ENCODE peak calls at places on chromosomes 2 and 18, in eight cellular contexts. One of them, this sample, is unnamed.

GRCh38 chr2:144508162-144508765 is 11.7 kb downstream of the ZEB2 start:
- DNase-seq in PC-9: no peak
- DNase-seq in IMR-90: no peak
- DNase-seq in GM23338: no peak
- DNase-seq in SK-N-SH: no peak
- DNase-seq in MM.1S: no peak
- DNase-seq in HCT116: no peak
- DNase-seq in trophoblast cell: no peak
- DNase-seq in this sample: no peak

GRCh38 chr2:150122871-150123588 is 364.4 kb downstream of the RND3 start:
- DNase-seq in PC-9: no peak
- DNase-seq in IMR-90: no peak
- DNase-seq in GM23338: no peak
- DNase-seq in SK-N-SH: no peak
- DNase-seq in MM.1S: no peak
- DNase-seq in HCT116: no peak
- DNase-seq in trophoblast cell: no peak
- DNase-seq in this sample: no peak

GRCh38 chr2:113755690-113756063 is 765 bp downstream of the SLC35F5 start:
- DNase-seq in PC-9: no peak
- DNase-seq in IMR-90: peak
- DNase-seq in GM23338: peak
- DNase-seq in SK-N-SH: peak
- DNase-seq in MM.1S: peak
- DNase-seq in HCT116: no peak
- DNase-seq in trophoblast cell: no peak
- DNase-seq in this sample: no peak

GRCh38 chr2:239476757-239477565 is 76.1 kb upstream of the HDAC4 start:
- DNase-seq in PC-9: no peak
- DNase-seq in IMR-90: no peak
- DNase-seq in GM23338: no peak
- DNase-seq in SK-N-SH: no peak
- DNase-seq in MM.1S: no peak
- DNase-seq in HCT116: no peak
- DNase-seq in trophoblast cell: no peak
- DNase-seq in this sample: no peak

GRCh38 chr18:43420950-43421349 is 143.7 kb upstream of the SYT4 start:
- DNase-seq in PC-9: no peak
- DNase-seq in IMR-90: no peak
- DNase-seq in GM23338: peak
- DNase-seq in SK-N-SH: no peak
- DNase-seq in MM.1S: no peak
- DNase-seq in HCT116: no peak
- DNase-seq in trophoblast cell: no peak
- DNase-seq in this sample: no peak

GRCh38 chr2:7829241-7829640 is 852.6 kb upstream of the ID2 start:
- DNase-seq in PC-9: no peak
- DNase-seq in IMR-90: peak
- DNase-seq in GM23338: no peak
- DNase-seq in SK-N-SH: no peak
- DNase-seq in MM.1S: no peak
- DNase-seq in HCT116: no peak
- DNase-seq in trophoblast cell: no peak
- DNase-seq in this sample: no peak

GRCh38 chr2:198173242-198173641 is 368.8 kb downstream of the PLCL1 start:
- DNase-seq in PC-9: no peak
- DNase-seq in IMR-90: no peak
- DNase-seq in GM23338: peak
- DNase-seq in SK-N-SH: no peak
- DNase-seq in MM.1S: no peak
- DNase-seq in HCT116: no peak
- DNase-seq in trophoblast cell: no peak
- DNase-seq in this sample: no peak

GRCh38 chr2:55431982-55432627 is 12.4 kb upstream of the CCDC88A start:
- DNase-seq in PC-9: no peak
- DNase-seq in IMR-90: peak
- DNase-seq in GM23338: peak
- DNase-seq in SK-N-SH: peak
- DNase-seq in MM.1S: peak
- DNase-seq in HCT116: peak
- DNase-seq in trophoblast cell: no peak
- DNase-seq in this sample: no peak

GRCh38 chr2:232988444-232988843 is 24.6 kb downstream of the NGEF start:
- DNase-seq in PC-9: peak
- DNase-seq in IMR-90: peak
- DNase-seq in GM23338: no peak
- DNase-seq in SK-N-SH: no peak
- DNase-seq in MM.1S: no peak
- DNase-seq in HCT116: peak
- DNase-seq in trophoblast cell: peak
- DNase-seq in this sample: no peak

GRCh38 chr18:11741505-11742145 is 52.6 kb downstream of the GNAL start:
- DNase-seq in PC-9: no peak
- DNase-seq in IMR-90: no peak
- DNase-seq in GM23338: peak
- DNase-seq in SK-N-SH: peak
- DNase-seq in MM.1S: peak
- DNase-seq in HCT116: peak
- DNase-seq in trophoblast cell: no peak
- DNase-seq in this sample: no peak

GRCh38 chr2:86704482-86704971 is 15.6 kb upstream of the RMND5A start:
- DNase-seq in PC-9: peak
- DNase-seq in IMR-90: peak
- DNase-seq in GM23338: no peak
- DNase-seq in SK-N-SH: no peak
- DNase-seq in MM.1S: no peak
- DNase-seq in HCT116: peak
- DNase-seq in trophoblast cell: no peak
- DNase-seq in this sample: no peak

GRCh38 chr2:65576861-65577601 is 144.6 kb upstream of the SPRED2 start:
- DNase-seq in PC-9: peak
- DNase-seq in IMR-90: peak
- DNase-seq in GM23338: peak
- DNase-seq in SK-N-SH: no peak
- DNase-seq in MM.1S: no peak
- DNase-seq in HCT116: peak
- DNase-seq in trophoblast cell: peak
- DNase-seq in this sample: no peak

GRCh38 chr2:6647028-6647427 is 218.7 kb downstream of the CMPK2 start:
- DNase-seq in PC-9: no peak
- DNase-seq in IMR-90: no peak
- DNase-seq in GM23338: no peak
- DNase-seq in SK-N-SH: no peak
- DNase-seq in MM.1S: no peak
- DNase-seq in HCT116: no peak
- DNase-seq in trophoblast cell: no peak
- DNase-seq in this sample: no peak

GRCh38 chr2:108266218-108266617 is 22.5 kb upstream of the SULT1C2 start:
- DNase-seq in PC-9: no peak
- DNase-seq in IMR-90: no peak
- DNase-seq in GM23338: no peak
- DNase-seq in SK-N-SH: no peak
- DNase-seq in MM.1S: no peak
- DNase-seq in HCT116: no peak
- DNase-seq in trophoblast cell: no peak
- DNase-seq in this sample: no peak

GRCh38 chr2:235595420-235596010 is 101.7 kb downstream of the AGAP1 start:
- DNase-seq in PC-9: peak
- DNase-seq in IMR-90: peak
- DNase-seq in GM23338: peak
- DNase-seq in SK-N-SH: peak
- DNase-seq in MM.1S: peak
- DNase-seq in HCT116: peak
- DNase-seq in trophoblast cell: peak
- DNase-seq in this sample: peak

GRCh38 chr2:70554338-70554892 is 789 bp upstream of the TGFA start:
- DNase-seq in PC-9: no peak
- DNase-seq in IMR-90: no peak
- DNase-seq in GM23338: peak
- DNase-seq in SK-N-SH: no peak
- DNase-seq in MM.1S: no peak
- DNase-seq in HCT116: no peak
- DNase-seq in trophoblast cell: no peak
- DNase-seq in this sample: no peak

GRCh38 chr2:70560040-70560439 is 6.4 kb upstream of the TGFA start:
- DNase-seq in PC-9: no peak
- DNase-seq in IMR-90: no peak
- DNase-seq in GM23338: no peak
- DNase-seq in SK-N-SH: no peak
- DNase-seq in MM.1S: no peak
- DNase-seq in HCT116: no peak
- DNase-seq in trophoblast cell: no peak
- DNase-seq in this sample: no peak

GRCh38 chr2:70556608-70557007 is 3.0 kb upstream of the TGFA start:
- DNase-seq in PC-9: no peak
- DNase-seq in IMR-90: no peak
- DNase-seq in GM23338: no peak
- DNase-seq in SK-N-SH: no peak
- DNase-seq in MM.1S: no peak
- DNase-seq in HCT116: no peak
- DNase-seq in trophoblast cell: no peak
- DNase-seq in this sample: no peak

GRCh38 chr2:70558195-70558808 is 4.7 kb upstream of the TGFA start:
- DNase-seq in PC-9: no peak
- DNase-seq in IMR-90: no peak
- DNase-seq in GM23338: no peak
- DNase-seq in SK-N-SH: no peak
- DNase-seq in MM.1S: no peak
- DNase-seq in HCT116: no peak
- DNase-seq in trophoblast cell: no peak
- DNase-seq in this sample: no peak

GRCh38 chr2:70557171-70557838 is 3.7 kb upstream of the TGFA start:
- DNase-seq in PC-9: no peak
- DNase-seq in IMR-90: no peak
- DNase-seq in GM23338: no peak
- DNase-seq in SK-N-SH: no peak
- DNase-seq in MM.1S: no peak
- DNase-seq in HCT116: no peak
- DNase-seq in trophoblast cell: no peak
- DNase-seq in this sample: no peak
- H2AFZ ChIP-seq in PC-9: no peak
- H2AFZ ChIP-seq in IMR-90: no peak
- H2AFZ ChIP-seq in GM23338: peak
- H2AFZ ChIP-seq in SK-N-SH: no peak
- H2AFZ ChIP-seq in MM.1S: no peak
- H2AFZ ChIP-seq in HCT116: no peak
- H2AFZ ChIP-seq in trophoblast cell: no peak
- H2AFZ ChIP-seq in this sample: no peak

GRCh38 chr18:13451661-13452447 is 233.3 kb downstream of the LDLRAD4 start:
- DNase-seq in PC-9: no peak
- DNase-seq in IMR-90: no peak
- DNase-seq in GM23338: peak
- DNase-seq in SK-N-SH: no peak
- DNase-seq in MM.1S: no peak
- DNase-seq in HCT116: no peak
- DNase-seq in trophoblast cell: no peak
- DNase-seq in this sample: peak
- H2AFZ ChIP-seq in PC-9: no peak
- H2AFZ ChIP-seq in IMR-90: no peak
- H2AFZ ChIP-seq in GM23338: no peak
- H2AFZ ChIP-seq in SK-N-SH: no peak
- H2AFZ ChIP-seq in MM.1S: no peak
- H2AFZ ChIP-seq in HCT116: no peak
- H2AFZ ChIP-seq in trophoblast cell: no peak
- H2AFZ ChIP-seq in this sample: no peak

GRCh38 chr2:222320441-222321395 is 21.9 kb upstream of the PAX3 start:
- DNase-seq in PC-9: no peak
- DNase-seq in IMR-90: no peak
- DNase-seq in GM23338: peak
- DNase-seq in SK-N-SH: peak
- DNase-seq in MM.1S: no peak
- DNase-seq in HCT116: no peak
- DNase-seq in trophoblast cell: no peak
- DNase-seq in this sample: no peak
- H2AFZ ChIP-seq in PC-9: no peak
- H2AFZ ChIP-seq in IMR-90: peak
- H2AFZ ChIP-seq in GM23338: peak
- H2AFZ ChIP-seq in SK-N-SH: no peak
- H2AFZ ChIP-seq in MM.1S: peak
- H2AFZ ChIP-seq in HCT116: no peak
- H2AFZ ChIP-seq in trophoblast cell: no peak
- H2AFZ ChIP-seq in this sample: no peak

GRCh38 chr2:170380267-170380666 is 202.3 kb downstream of the MYO3B start:
- DNase-seq in PC-9: no peak
- DNase-seq in IMR-90: no peak
- DNase-seq in GM23338: no peak
- DNase-seq in SK-N-SH: no peak
- DNase-seq in MM.1S: no peak
- DNase-seq in HCT116: no peak
- DNase-seq in trophoblast cell: no peak
- DNase-seq in this sample: no peak

GRCh38 chr2:170369894-170370293 is 191.9 kb downstream of the MYO3B start:
- DNase-seq in PC-9: no peak
- DNase-seq in IMR-90: peak
- DNase-seq in GM23338: peak
- DNase-seq in SK-N-SH: peak
- DNase-seq in MM.1S: peak
- DNase-seq in HCT116: peak
- DNase-seq in trophoblast cell: no peak
- DNase-seq in this sample: no peak

GRCh38 chr2:170377469-170378207 is 199.7 kb downstream of the MYO3B start:
- DNase-seq in PC-9: no peak
- DNase-seq in IMR-90: no peak
- DNase-seq in GM23338: no peak
- DNase-seq in SK-N-SH: no peak
- DNase-seq in MM.1S: no peak
- DNase-seq in HCT116: no peak
- DNase-seq in trophoblast cell: no peak
- DNase-seq in this sample: no peak

GRCh38 chr2:170371231-170371630 is 193.3 kb downstream of the MYO3B start:
- DNase-seq in PC-9: no peak
- DNase-seq in IMR-90: no peak
- DNase-seq in GM23338: no peak
- DNase-seq in SK-N-SH: no peak
- DNase-seq in MM.1S: no peak
- DNase-seq in HCT116: no peak
- DNase-seq in trophoblast cell: no peak
- DNase-seq in this sample: peak

DNA sequence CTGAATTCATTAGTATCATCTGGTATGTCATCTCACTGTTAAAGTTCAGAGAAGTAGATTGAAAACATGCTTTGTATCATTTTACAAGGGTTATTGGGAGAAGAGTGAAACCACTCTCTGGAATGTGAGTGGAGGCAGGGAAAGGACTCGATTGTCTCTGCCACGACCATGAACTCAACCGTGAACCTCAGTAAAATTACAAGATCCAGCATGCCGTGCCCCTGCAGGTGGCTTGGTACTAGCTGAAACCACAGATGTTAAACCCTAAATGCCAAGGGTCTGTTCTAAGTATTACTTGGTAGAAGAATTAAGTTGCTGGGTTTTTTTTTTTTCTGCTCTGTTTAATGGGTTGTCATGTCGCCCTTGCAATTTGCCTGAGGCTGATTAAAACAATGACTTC is 197.2 kb downstream of the MYO3B start:
- DNase-seq in PC-9: peak
- DNase-seq in IMR-90: no peak
- DNase-seq in GM23338: no peak
- DNase-seq in SK-N-SH: no peak
- DNase-seq in MM.1S: no peak
- DNase-seq in HCT116: no peak
- DNase-seq in trophoblast cell: no peak
- DNase-seq in this sample: no peak
- H2AFZ ChIP-seq in PC-9: no peak
- H2AFZ ChIP-seq in IMR-90: no peak
- H2AFZ ChIP-seq in GM23338: no peak
- H2AFZ ChIP-seq in SK-N-SH: no peak
- H2AFZ ChIP-seq in MM.1S: no peak
- H2AFZ ChIP-seq in HCT116: no peak
- H2AFZ ChIP-seq in trophoblast cell: no peak
- H2AFZ ChIP-seq in this sample: no peak